ENCODE peak calls at places on chromosomes 11 and 22, in five cellular contexts. O, R, N, B and Y are unnamed samples.

GRCh38 chr22:31923166-31923565 is 21.2 kb upstream of the YWHAH start:
- DNase-seq in O (no peak), R (no peak), N (peak), B (peak), Y (no peak)

GRCh38 chr11:130909650-130910049 is 6.6 kb downstream of the SNX19 start:
- DNase-seq in O (no peak), R (no peak), N (no peak), B (no peak), Y (no peak)

GRCh38 chr11:29751618-29752017 is 265.2 kb downstream of the KCNA4 start:
- DNase-seq in O (no peak), R (no peak), N (no peak), B (no peak), Y (no peak)

GRCh38 chr11:83773950-83774880 is 488.0 kb upstream of the CCDC90B start:
- DNase-seq in O (no peak), R (no peak), N (no peak), B (no peak), Y (no peak)

GRCh38 chr11:122895591-122895990 is 13.0 kb downstream of the JHY start:
- DNase-seq in O (no peak), R (no peak), N (no peak), B (no peak), Y (no peak)

GRCh38 chr22:29385748-29386147 is 2.6 kb downstream of the AP1B1 start:
- DNase-seq in O (no peak), R (no peak), N (peak), B (peak), Y (no peak)

GRCh38 chr11:2651054-2651617 is 48.7 kb downstream of the KCNQ1OT1 start:
- DNase-seq in O (no peak), R (no peak), N (no peak), B (no peak), Y (no peak)

GRCh38 chr11:86115542-86116385 is 46.9 kb upstream of the PICALM start:
- DNase-seq in O (no peak), R (no peak), N (no peak), B (no peak), Y (no peak)

GRCh38 chr22:42269407-42270177 is 861 bp downstream of the TCF20 start:
- DNase-seq in O (peak), R (peak), N (peak), B (peak), Y (peak)

GRCh38 chr11:93089474-93090102 is 108.2 kb downstream of the SLC36A4 start:
- DNase-seq in O (no peak), R (no peak), N (no peak), B (peak), Y (no peak)

GRCh38 chr11:17734418-17734911 is at the start of gene KCNC1:
- DNase-seq in O (no peak), R (no peak), N (no peak), B (no peak), Y (no peak)

GRCh38 chr11:101706541-101706940 is 122.7 kb upstream of the TRPC6 start:
- DNase-seq in O (no peak), R (no peak), N (no peak), B (no peak), Y (no peak)

GRCh38 chr22:19577422-19577966 is 53.3 kb upstream of the CLDN5 start:
- DNase-seq in O (no peak), R (no peak), N (no peak), B (no peak), Y (no peak)

GRCh38 chr11:46658259-46658658 is 40.9 kb downstream of the ATG13 start:
- DNase-seq in O (no peak), R (no peak), N (no peak), B (no peak), Y (no peak)

GRCh38 chr11:46601129-46601528 is 7.3 kb upstream of the AMBRA1 start:
- DNase-seq in O (no peak), R (no peak), N (no peak), B (no peak), Y (no peak)

GRCh38 chr11:10418950-10419310 is 36.1 kb upstream of the AMPD3 start:
- DNase-seq in O (no peak), R (no peak), N (no peak), B (peak), Y (no peak)

GRCh38 chr11:76783294-76783900 is at the start of gene TSKU:
- DNase-seq in O (no peak), R (peak), N (peak), B (no peak), Y (no peak)

GRCh38 chr11:128361451-128362020 is 225.8 kb downstream of the ETS1 start:
- DNase-seq in O (no peak), R (no peak), N (peak), B (no peak), Y (no peak)

GRCh38 chr22:45009881-45010531 is at the start of gene PHF21B:
- DNase-seq in O (no peak), R (peak), N (no peak), B (no peak), Y (no peak)

GRCh38 chr11:110833033-110833484 is 120.8 kb upstream of the ARHGAP20 start:
- DNase-seq in O (no peak), R (no peak), N (no peak), B (no peak), Y (no peak)

GRCh38 chr22:22180738-22181514 is 63.7 kb upstream of the VPREB1 start:
- DNase-seq in O (no peak), R (no peak), N (no peak), B (no peak), Y (no peak)

GRCh38 chr11:70761094-70761905 is 363.0 kb downstream of the CTTN start:
- DNase-seq in O (no peak), R (no peak), N (no peak), B (no peak), Y (no peak)

GRCh38 chr11:118921929-118922744 is 3.6 kb downstream of the BCL9L start:
- DNase-seq in O (no peak), R (no peak), N (peak), B (no peak), Y (no peak)

GRCh38 chr11:73430326-73430725 is 54.1 kb downstream of the RELT start:
- DNase-seq in O (no peak), R (no peak), N (no peak), B (no peak), Y (no peak)

GRCh38 chr11:2790581-2790925 is 90.8 kb upstream of the KCNQ1OT1 start:
- DNase-seq in O (no peak), R (no peak), N (peak), B (no peak), Y (no peak)

GRCh38 chr11:134724779-134725140 is 312.7 kb upstream of the B3GAT1 start:
- DNase-seq in O (no peak), R (no peak), N (no peak), B (no peak), Y (no peak)

GRCh38 chr22:45781941-45782340 is 110.3 kb downstream of the ATXN10 start:
- DNase-seq in O (no peak), R (no peak), N (no peak), B (no peak), Y (no peak)